ENCODE peak calls at places on chromosomes 1 and 21, in six cellular contexts. One of them, this sample, is unnamed. For H3K4me1, the result is how much of the 10 kb centered on the place peaks cover.

GRCh38 chr1:47840338-47840737 is 156.8 kb downstream of the TRABD2B start:
- DNase-seq in adrenal gland: no peak
- DNase-seq in prostate gland: no peak
- DNase-seq in heart left ventricle: no peak
- DNase-seq in suprapubic skin: no peak
- DNase-seq in body of pancreas: peak
- DNase-seq in this sample: no peak

GRCh38 chr1:95068956-95069710 is 3.6 kb downstream of the ALG14 start:
- DNase-seq in adrenal gland: no peak
- DNase-seq in heart left ventricle: no peak
- DNase-seq in prostate gland: no peak
- DNase-seq in body of pancreas: no peak
- DNase-seq in suprapubic skin: no peak
- DNase-seq in this sample: no peak

GRCh38 chr1:202160377-202160940 is at the start of gene PTPN7:
- DNase-seq in body of pancreas: no peak
- DNase-seq in adrenal gland: no peak
- DNase-seq in heart left ventricle: no peak
- DNase-seq in prostate gland: no peak
- DNase-seq in suprapubic skin: no peak
- DNase-seq in this sample: no peak

GRCh38 chr1:224922404-224923164 is 6.9 kb upstream of the DNAH14 start:
- DNase-seq in suprapubic skin: no peak
- DNase-seq in body of pancreas: peak
- DNase-seq in prostate gland: no peak
- DNase-seq in adrenal gland: peak
- DNase-seq in heart left ventricle: no peak
- DNase-seq in this sample: no peak

GRCh38 chr1:111275079-111275478 is 15.6 kb upstream of the CHIA start:
- DNase-seq in heart left ventricle: peak
- DNase-seq in body of pancreas: no peak
- DNase-seq in suprapubic skin: peak
- DNase-seq in adrenal gland: no peak
- DNase-seq in prostate gland: no peak
- DNase-seq in this sample: no peak

GRCh38 chr1:100895540-100896480 is at the start of gene SLC30A7:
- DNase-seq in prostate gland: peak
- DNase-seq in heart left ventricle: peak
- DNase-seq in suprapubic skin: peak
- DNase-seq in adrenal gland: peak
- DNase-seq in body of pancreas: peak
- DNase-seq in this sample: peak

GRCh38 chr21:38847556-38847955 is 41.8 kb downstream of the ETS2 start:
- DNase-seq in prostate gland: no peak
- DNase-seq in body of pancreas: no peak
- DNase-seq in heart left ventricle: no peak
- DNase-seq in suprapubic skin: no peak
- DNase-seq in adrenal gland: no peak
- DNase-seq in this sample: no peak

GRCh38 chr1:228493141-228494043 is 6.2 kb downstream of the RNF187 start:
- DNase-seq in heart left ventricle: no peak
- DNase-seq in adrenal gland: no peak
- DNase-seq in body of pancreas: no peak
- DNase-seq in suprapubic skin: no peak
- DNase-seq in prostate gland: no peak
- DNase-seq in this sample: no peak

GRCh38 chr1:111218947-111219346 is 8.6 kb upstream of the CHI3L2 start:
- DNase-seq in body of pancreas: no peak
- DNase-seq in prostate gland: no peak
- DNase-seq in heart left ventricle: no peak
- DNase-seq in suprapubic skin: no peak
- DNase-seq in adrenal gland: no peak
- DNase-seq in this sample: no peak

GRCh38 chr1:6630027-6630426 is 5.4 kb downstream of the THAP3 start:
- DNase-seq in heart left ventricle: no peak
- DNase-seq in prostate gland: no peak
- DNase-seq in adrenal gland: no peak
- DNase-seq in body of pancreas: no peak
- DNase-seq in suprapubic skin: no peak
- DNase-seq in this sample: no peak

GRCh38 chr1:168879906-168880734 is 151.1 kb upstream of the DPT start:
- DNase-seq in prostate gland: no peak
- DNase-seq in body of pancreas: peak
- DNase-seq in adrenal gland: no peak
- DNase-seq in suprapubic skin: no peak
- DNase-seq in heart left ventricle: no peak
- DNase-seq in this sample: no peak

DNA sequence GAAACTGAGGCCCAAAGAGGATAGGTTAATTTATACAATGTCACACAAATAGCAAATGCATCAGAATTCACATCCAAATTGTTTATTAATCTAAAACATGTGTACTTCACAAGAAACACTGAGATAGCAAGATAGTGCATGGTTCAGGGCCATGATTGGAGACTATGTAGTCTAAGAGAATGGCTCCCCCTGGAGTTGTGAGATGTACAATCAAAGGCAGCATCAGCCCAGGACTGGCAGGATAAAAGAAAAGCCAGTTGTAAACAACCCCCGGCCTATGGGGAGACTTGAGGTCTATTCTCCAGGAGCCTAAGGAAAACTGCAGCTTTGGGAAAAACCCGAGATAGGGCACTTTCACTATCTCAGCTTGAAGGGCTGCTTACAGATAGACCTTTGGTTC is 511.0 kb downstream of the OMA1 start:
- DNase-seq in suprapubic skin: no peak
- DNase-seq in adrenal gland: no peak
- DNase-seq in prostate gland: no peak
- DNase-seq in body of pancreas: no peak
- DNase-seq in heart left ventricle: no peak
- DNase-seq in this sample: no peak
- TF ChIP-seq CTCF in suprapubic skin: no peak
- TF ChIP-seq CTCF in adrenal gland: no peak
- TF ChIP-seq CTCF in prostate gland: no peak
- TF ChIP-seq CTCF in body of pancreas: no peak
- TF ChIP-seq CTCF in heart left ventricle: no peak
- TF ChIP-seq CTCF in this sample: no peak

GRCh38 chr1:236089046-236089773 is 24.3 kb upstream of the NID1 start:
- DNase-seq in suprapubic skin: no peak
- DNase-seq in body of pancreas: no peak
- DNase-seq in prostate gland: no peak
- DNase-seq in heart left ventricle: no peak
- DNase-seq in adrenal gland: no peak
- DNase-seq in this sample: no peak

GRCh38 chr1:236085545-236086159 is 20.8 kb upstream of the NID1 start:
- DNase-seq in heart left ventricle: no peak
- DNase-seq in body of pancreas: no peak
- DNase-seq in prostate gland: no peak
- DNase-seq in adrenal gland: no peak
- DNase-seq in suprapubic skin: no peak
- DNase-seq in this sample: no peak

GRCh38 chr1:236083650-236084385 is 18.9 kb upstream of the NID1 start:
- DNase-seq in adrenal gland: peak
- DNase-seq in suprapubic skin: peak
- DNase-seq in body of pancreas: no peak
- DNase-seq in prostate gland: no peak
- DNase-seq in heart left ventricle: no peak
- DNase-seq in this sample: no peak

GRCh38 chr1:236084386-236084730 is 19.5 kb upstream of the NID1 start:
- DNase-seq in heart left ventricle: no peak
- DNase-seq in prostate gland: no peak
- DNase-seq in adrenal gland: no peak
- DNase-seq in suprapubic skin: no peak
- DNase-seq in body of pancreas: no peak
- DNase-seq in this sample: no peak

DNA sequence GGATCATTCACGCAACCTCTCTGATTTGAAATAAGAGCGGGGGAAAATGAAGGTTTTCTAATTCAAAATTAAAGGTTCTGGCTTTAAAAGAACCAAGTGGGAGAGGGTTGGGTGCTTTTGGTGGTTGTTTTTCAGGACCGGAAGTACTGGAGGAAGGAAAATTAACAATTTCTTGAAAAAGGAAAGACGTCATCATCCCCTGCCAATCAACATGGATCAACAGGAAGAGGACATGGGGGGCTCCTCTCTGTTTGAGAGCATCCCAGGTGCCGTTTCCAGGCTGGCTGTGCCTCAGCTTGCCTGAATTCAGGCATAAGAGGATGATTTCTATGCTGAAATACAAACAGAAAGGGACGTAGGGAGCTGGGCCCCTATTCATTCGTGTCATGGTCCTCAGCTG is 21.6 kb upstream of the NID1 start:
- DNase-seq in adrenal gland: no peak
- DNase-seq in heart left ventricle: no peak
- DNase-seq in prostate gland: no peak
- DNase-seq in body of pancreas: no peak
- DNase-seq in suprapubic skin: no peak
- DNase-seq in this sample: no peak
- TF ChIP-seq POLR2A in adrenal gland: no peak
- TF ChIP-seq POLR2A in heart left ventricle: no peak
- TF ChIP-seq POLR2A in prostate gland: no peak
- TF ChIP-seq POLR2A in body of pancreas: no peak
- TF ChIP-seq POLR2A in suprapubic skin: no peak
- TF ChIP-seq POLR2A in this sample: no peak

DNA sequence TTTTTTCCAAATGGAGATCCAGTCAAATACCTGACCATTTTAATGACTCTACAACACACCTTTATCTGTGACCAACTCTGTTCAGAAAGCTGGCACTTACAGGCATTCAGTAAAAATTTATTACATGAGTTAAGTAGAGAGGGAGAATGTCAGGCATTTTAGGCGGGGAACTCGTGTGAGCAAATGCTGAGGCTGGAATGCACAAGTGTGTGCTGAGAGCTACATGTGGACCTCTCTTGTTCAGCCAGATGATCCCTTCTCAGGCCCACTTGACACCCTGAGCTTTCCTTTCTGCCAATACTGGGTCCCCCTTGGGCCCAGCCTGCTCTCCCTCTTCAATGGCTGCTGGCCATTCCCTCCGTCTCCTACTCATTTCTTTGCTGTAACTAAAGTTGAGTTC is 11.7 kb downstream of the PPIH start:
- DNase-seq in heart left ventricle: no peak
- DNase-seq in suprapubic skin: no peak
- DNase-seq in adrenal gland: no peak
- DNase-seq in prostate gland: no peak
- DNase-seq in body of pancreas: no peak
- DNase-seq in this sample: no peak
- H3K4me1 ChIP-seq in heart left ventricle: under half
- H3K4me1 ChIP-seq in suprapubic skin: under half
- H3K4me1 ChIP-seq in adrenal gland: under half
- H3K4me1 ChIP-seq in prostate gland: under half
- H3K4me1 ChIP-seq in body of pancreas: under half
- H3K4me1 ChIP-seq in this sample: under half

GRCh38 chr1:243483084-243483845 is 227.4 kb downstream of the SDCCAG8 start:
- DNase-seq in prostate gland: no peak
- DNase-seq in body of pancreas: no peak
- DNase-seq in suprapubic skin: no peak
- DNase-seq in adrenal gland: no peak
- DNase-seq in heart left ventricle: no peak
- DNase-seq in this sample: no peak
- TF ChIP-seq CTCF in prostate gland: peak
- TF ChIP-seq CTCF in body of pancreas: no peak
- TF ChIP-seq CTCF in suprapubic skin: no peak
- TF ChIP-seq CTCF in adrenal gland: peak
- TF ChIP-seq CTCF in heart left ventricle: peak
- TF ChIP-seq CTCF in this sample: no peak

GRCh38 chr21:42835211-42835610 is 44.1 kb downstream of the WDR4 start:
- DNase-seq in body of pancreas: no peak
- DNase-seq in suprapubic skin: no peak
- DNase-seq in heart left ventricle: no peak
- DNase-seq in prostate gland: no peak
- DNase-seq in adrenal gland: no peak
- DNase-seq in this sample: no peak

GRCh38 chr21:42835611-42836401 is 43.5 kb downstream of the WDR4 start:
- DNase-seq in prostate gland: no peak
- DNase-seq in suprapubic skin: no peak
- DNase-seq in body of pancreas: no peak
- DNase-seq in heart left ventricle: no peak
- DNase-seq in adrenal gland: no peak
- DNase-seq in this sample: no peak

GRCh38 chr21:42833859-42834729 is 45.2 kb downstream of the WDR4 start:
- DNase-seq in adrenal gland: no peak
- DNase-seq in heart left ventricle: no peak
- DNase-seq in suprapubic skin: peak
- DNase-seq in prostate gland: no peak
- DNase-seq in body of pancreas: no peak
- DNase-seq in this sample: no peak

GRCh38 chr21:42833439-42833815 is 45.9 kb downstream of the WDR4 start:
- DNase-seq in suprapubic skin: peak
- DNase-seq in body of pancreas: no peak
- DNase-seq in adrenal gland: no peak
- DNase-seq in heart left ventricle: no peak
- DNase-seq in prostate gland: no peak
- DNase-seq in this sample: no peak

GRCh38 chr21:42834730-42835191 is 44.6 kb downstream of the WDR4 start:
- DNase-seq in prostate gland: no peak
- DNase-seq in body of pancreas: no peak
- DNase-seq in suprapubic skin: peak
- DNase-seq in adrenal gland: no peak
- DNase-seq in heart left ventricle: no peak
- DNase-seq in this sample: no peak
- TF ChIP-seq POLR2A in prostate gland: no peak
- TF ChIP-seq POLR2A in body of pancreas: no peak
- TF ChIP-seq POLR2A in suprapubic skin: no peak
- TF ChIP-seq POLR2A in adrenal gland: no peak
- TF ChIP-seq POLR2A in heart left ventricle: no peak
- TF ChIP-seq POLR2A in this sample: no peak

DNA sequence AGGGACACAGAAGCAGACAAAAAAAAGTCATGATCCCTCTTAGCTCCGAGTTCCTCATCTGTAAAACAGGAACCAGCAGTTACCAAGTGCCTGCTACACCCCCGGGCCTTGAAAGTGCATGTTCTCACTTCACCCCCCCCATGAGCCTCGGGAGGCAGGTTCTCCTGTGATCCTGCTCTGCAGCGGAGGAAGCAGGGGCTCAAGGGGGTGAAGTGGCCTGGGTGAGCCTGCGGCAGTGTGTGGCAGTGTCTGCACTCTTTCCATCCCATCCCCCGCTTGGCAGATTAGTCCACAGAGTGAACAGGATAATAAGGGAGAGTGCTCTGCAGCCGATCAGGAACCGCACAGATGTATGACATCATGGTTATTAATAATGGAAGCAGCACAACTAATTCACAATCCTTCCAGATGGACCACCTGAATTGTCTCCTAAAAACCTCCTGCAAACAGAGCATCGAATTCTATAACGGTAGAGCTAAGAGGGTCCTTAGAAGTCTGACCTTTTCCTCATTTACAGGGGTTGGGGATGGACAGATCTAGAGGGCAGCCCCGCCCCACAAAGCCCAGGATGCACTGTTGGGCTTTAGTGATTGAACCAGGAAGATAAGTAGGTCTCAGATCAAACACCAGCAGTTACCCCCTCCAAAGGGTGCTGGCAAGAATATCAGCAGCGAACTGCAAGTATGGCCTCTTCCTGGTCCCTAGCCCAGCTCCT is 174.1 kb upstream of the EDN2 start:
- DNase-seq in prostate gland: no peak
- DNase-seq in heart left ventricle: no peak
- DNase-seq in suprapubic skin: peak
- DNase-seq in body of pancreas: no peak
- DNase-seq in adrenal gland: no peak
- DNase-seq in this sample: peak
- H3K4me1 ChIP-seq in prostate gland: under half
- H3K4me1 ChIP-seq in heart left ventricle: under half
- H3K4me1 ChIP-seq in suprapubic skin: under half
- H3K4me1 ChIP-seq in body of pancreas: under half
- H3K4me1 ChIP-seq in adrenal gland: under half
- H3K4me1 ChIP-seq in this sample: under half

This sample was measured in breast epithelium.